ENCODE peak calls at places on chromosomes 1 and 21, in eight cellular contexts. B is MCF 10A, U is T-helper 2 cell, O is GM12891, Z is skeletal muscle cell, V is NCI-H1092, I is NCI-H748 treated with DMSO at 0.1 percent for 48 hours, K is endothelial cell of umbilical vein. C is an unnamed sample.

GRCh38 chr1:58426918-58427317 is 119.6 kb downstream of the OMA1 start:
- DNase-seq in B (no peak), V (no peak), I (no peak), O (no peak), U (no peak), Z (no peak), K (no peak), C (no peak)

GRCh38 chr1:42877380-42877779 is 31.0 kb downstream of the ZNF691 start:
- DNase-seq in K (no peak), U (no peak), V (no peak), O (no peak), Z (no peak), B (no peak), I (peak), C (no peak)

GRCh38 chr1:59673575-59674467 is 140.9 kb upstream of the HOOK1 start:
- DNase-seq in U (no peak), O (no peak), B (peak), I (no peak), V (no peak), K (peak), Z (no peak), C (no peak)

GRCh38 chr1:43711049-43711448 is 3.7 kb downstream of the ST3GAL3 start:
- DNase-seq in U (no peak), Z (peak), I (no peak), O (no peak), K (peak), B (peak), V (no peak), C (no peak)

GRCh38 chr1:66925944-66926343 is 1.2 kb downstream of the MIER1 start:
- DNase-seq in I (peak), Z (no peak), U (no peak), V (no peak), O (no peak), B (peak), K (no peak), C (no peak)

GRCh38 chr1:64000021-64000420 is 203.4 kb upstream of the UBE2U start:
- DNase-seq in K (no peak), V (no peak), I (no peak), Z (no peak), O (no peak), U (no peak), B (peak), C (no peak)

GRCh38 chr21:45264146-45264918 is 23.4 kb downstream of the POFUT2 start:
- DNase-seq in K (no peak), O (no peak), I (no peak), Z (no peak), U (no peak), V (no peak), B (no peak), C (no peak)

GRCh38 chr1:165116732-165117131 is 239.8 kb downstream of the LMX1A start:
- DNase-seq in I (no peak), B (peak), V (no peak), K (no peak), Z (peak), U (no peak), O (no peak), C (no peak)

GRCh38 chr1:97461782-97462181 is 459.1 kb downstream of the DPYD start:
- DNase-seq in O (no peak), V (no peak), K (no peak), Z (no peak), U (no peak), I (no peak), B (no peak), C (no peak)

GRCh38 chr1:27153549-27153886 is 1.4 kb downstream of the SLC9A1 start:
- DNase-seq in U (no peak), O (no peak), K (no peak), V (no peak), I (no peak), Z (no peak), B (no peak), C (no peak)

GRCh38 chr1:25140073-25140797 is 92.1 kb downstream of the SYF2 start:
- DNase-seq in O (peak), I (no peak), K (no peak), V (no peak), B (no peak), U (no peak), Z (no peak), C (no peak)

GRCh38 chr1:236280438-236281285 is 1.1 kb downstream of the ERO1B start:
- DNase-seq in Z (no peak), V (peak), B (no peak), U (no peak), K (no peak), I (peak), O (no peak), C (peak)

GRCh38 chr1:36107394-36107793 is 17.6 kb downstream of the COL8A2 start:
- DNase-seq in B (no peak), K (no peak), Z (no peak), V (peak), O (no peak), U (no peak), I (no peak), C (no peak)

GRCh38 chr21:36436829-36437744 is 42.8 kb downstream of the CLDN14 start:
- DNase-seq in K (no peak), I (no peak), O (no peak), U (no peak), B (no peak), V (no peak), Z (no peak), C (no peak)

GRCh38 chr1:35255276-35255675 is 13.2 kb upstream of the ZMYM4 start:
- DNase-seq in I (no peak), U (no peak), B (no peak), Z (no peak), K (no peak), O (no peak), V (no peak), C (no peak)

GRCh38 chr1:51285055-51285454 is 45.3 kb downstream of the TTC39A start:
- DNase-seq in K (no peak), O (no peak), B (no peak), U (no peak), Z (no peak), V (no peak), I (no peak), C (no peak)

GRCh38 chr1:85344256-85344694 is 67.8 kb upstream of the BCL10 start:
- DNase-seq in Z (no peak), I (no peak), V (no peak), O (no peak), K (no peak), B (peak), U (no peak), C (no peak)

GRCh38 chr1:172473302-172473701 is 29.4 kb upstream of the PIGC start:
- DNase-seq in K (peak), O (no peak), U (no peak), V (no peak), I (no peak), B (no peak), Z (no peak), C (no peak)

GRCh38 chr1:176735201-176735600 is 272.2 kb downstream of the PAPPA2 start:
- DNase-seq in K (no peak), I (no peak), O (no peak), U (no peak), B (no peak), Z (no peak), V (no peak), C (no peak)

GRCh38 chr1:163085041-163085903 is 16.1 kb downstream of the RGS4 start:
- DNase-seq in O (no peak), V (no peak), U (no peak), Z (no peak), K (peak), I (no peak), B (no peak), C (no peak)